ENCODE peak calls at places on chromosome 21, in five cellular contexts. X is left ventricle myocardium superior; C is tibial artery; B is nephron progenitor cell; H is stimulated activated effector memory CD8-positive, alpha-beta T cell treated with anti-CD3 and anti-CD28 coated beads, Interleukin-12 subunit alpha, Interleukin-12 subunit beta, amount 100 ng/mL, for 72 hours. I is an unnamed sample.

GRCh38 chr21:45550552-45551210 is 8.4 kb upstream of the SLC19A1 start:
- DNase-seq in X (no peak), C (no peak), B (no peak), H (no peak), I (no peak)

GRCh38 chr21:39313042-39313456 is 383 bp downstream of the BRWD1 start:
- DNase-seq in X (peak), C (no peak), B (peak), H (no peak), I (peak)

GRCh38 chr21:43331962-43332458 is 94.9 kb downstream of the SIK1 start:
- DNase-seq in X (peak), C (peak), B (no peak), H (no peak), I (peak)

GRCh38 chr21:16071082-16071481 is 341.3 kb downstream of the USP25 start:
- DNase-seq in X (no peak), C (no peak), B (no peak), H (no peak), I (no peak)

GRCh38 chr21:32307706-32308105 is 9.1 kb downstream of the MRAP start:
- DNase-seq in X (no peak), C (no peak), B (no peak), H (no peak), I (no peak)

GRCh38 chr21:42222821-42223390 is 4.0 kb downstream of the ABCG1 start:
- DNase-seq in X (no peak), C (no peak), B (no peak), H (no peak), I (no peak)

GRCh38 chr21:38319781-38320180 is 63.0 kb downstream of the KCNJ15 start:
- DNase-seq in X (no peak), C (no peak), B (no peak), H (no peak), I (no peak)

GRCh38 chr21:45830221-45830640 is 151.3 kb upstream of the COL6A1 start:
- DNase-seq in X (no peak), C (no peak), B (no peak), H (no peak), I (no peak)

GRCh38 chr21:33857846-33858671 is 57.5 kb downstream of the ATP5PO start:
- DNase-seq in X (no peak), C (no peak), B (no peak), H (no peak), I (peak)

GRCh38 chr21:38804617-38805281 is 980 bp upstream of the ETS2 start:
- DNase-seq in X (peak), C (peak), B (peak), H (peak), I (peak)

GRCh38 chr21:37445228-37445627 is 78.7 kb downstream of the DYRK1A start:
- DNase-seq in X (no peak), C (no peak), B (no peak), H (no peak), I (no peak)

I was measured in psoas muscle.